ENCODE peak calls at places on chromosomes 4 and X, in eight cellular contexts. N is H1, J is sigmoid colon, B is prostate gland, E is suprapubic skin, K is endothelial cell of umbilical vein, V is stomach, Y is transverse colon. Q is an unnamed sample.

GRCh38 chr4:186192068-186192751 is 843 bp downstream of the CYP4V2 start:
- DNase-seq in N (peak; percentile 72), B (peak; percentile 20), V (peak; percentile 35), K (peak; percentile 21), E (peak; percentile 68), J (peak; percentile 81), Y (peak; percentile 57), Q (no peak)

GRCh38 chr4:122632396-122633143 is 11.7 kb upstream of the IL21 start:
- DNase-seq in B (no peak), V (no peak), E (no peak), K (no peak), N (no peak), Y (no peak), J (no peak), Q (peak; percentile 25)

GRCh38 chr4:112167790-112168189 is 22.5 kb downstream of the FAM241A start:
- DNase-seq in E (no peak), J (no peak), V (no peak), N (no peak), K (no peak), Y (no peak), B (no peak), Q (no peak)

GRCh38 chrX:72609313-72609712 is 36.7 kb upstream of the HDAC8 start:
- DNase-seq in V (no peak), Y (no peak), E (no peak), N (no peak), J (no peak), B (no peak), K (peak; percentile 32), Q (no peak)

GRCh38 chr4:45199736-45200135 is 473.4 kb upstream of the GNPDA2 start:
- DNase-seq in B (no peak), Y (no peak), N (no peak), E (no peak), J (no peak), V (no peak), K (no peak), Q (no peak)

GRCh38 chr4:186297013-186297645 is 31.1 kb downstream of the F11 start:
- DNase-seq in B (peak; percentile 8), V (no peak), K (peak; percentile 51), Y (no peak), N (no peak), E (no peak), J (no peak), Q (no peak)

GRCh38 chr4:42750091-42750490 is 93.2 kb upstream of the ATP8A1 start:
- DNase-seq in B (peak; percentile 12), K (peak; percentile 18), J (no peak), N (no peak), V (no peak), E (no peak), Y (no peak), Q (peak; percentile 25)

GRCh38 chrX:106726485-106727437 is at the start of gene RNF128:
- DNase-seq in N (peak; percentile 66), J (no peak), V (peak; percentile 72), B (peak; percentile 43), E (peak; percentile 58), Y (peak; percentile 76), K (no peak), Q (peak; percentile 83)

GRCh38 chrX:101749436-101749835 is 89.8 kb upstream of the ARMCX2 start:
- DNase-seq in B (no peak), V (no peak), K (no peak), Y (no peak), E (no peak), J (no peak), N (no peak), Q (no peak)

GRCh38 chr4:25439913-25440477 is 62.9 kb downstream of the ANAPC4 start:
- DNase-seq in K (peak; percentile 71), V (peak; percentile 73), N (peak; percentile 84), B (peak; percentile 64), Y (peak; percentile 51), J (no peak), E (no peak), Q (no peak)

GRCh38 chr4:82618321-82618720 is 56.5 kb upstream of the TMEM150C start:
- DNase-seq in K (no peak), B (no peak), Y (no peak), J (no peak), E (no peak), N (no peak), V (no peak), Q (no peak)

GRCh38 chrX:39645059-39645895 is 452.5 kb downstream of the BCOR start:
- DNase-seq in N (no peak), E (peak; percentile 66), V (no peak), K (peak; percentile 61), J (peak; percentile 87), Y (peak; percentile 20), B (no peak), Q (peak; percentile 8)

GRCh38 chr4:11263208-11263607 is 165.5 kb downstream of the HS3ST1 start:
- DNase-seq in K (no peak), Y (no peak), J (no peak), B (no peak), N (no peak), E (no peak), V (no peak), Q (no peak)

GRCh38 chr4:26299254-26299882 is 21.4 kb upstream of the RBPJ start:
- DNase-seq in B (no peak), J (no peak), E (no peak), N (no peak), Y (no peak), V (no peak), K (no peak), Q (no peak)

GRCh38 chr4:110231869-110232268 is 33.5 kb upstream of the ELOVL6 start:
- DNase-seq in V (no peak), B (no peak), J (no peak), N (no peak), Y (no peak), E (no peak), K (no peak), Q (no peak)

GRCh38 chrX:79366556-79366887 is 612 bp downstream of the ITM2A start:
- DNase-seq in V (no peak), N (no peak), J (no peak), K (no peak), Y (no peak), B (no peak), E (no peak), Q (no peak)

GRCh38 chr4:119615068-119615744 is 13.4 kb downstream of the PDE5A start:
- DNase-seq in V (no peak), E (no peak), N (no peak), J (no peak), Y (no peak), K (peak; percentile 21), B (no peak), Q (no peak)

GRCh38 chr4:137961051-137961438 is 281.1 kb downstream of the SLC7A11 start:
- DNase-seq in K (no peak), Y (no peak), E (peak; percentile 62), J (no peak), V (no peak), N (no peak), B (peak; percentile 77), Q (peak; percentile 23)

GRCh38 chr4:85909851-85910250 is 434.9 kb downstream of the ARHGAP24 start:
- DNase-seq in K (no peak), E (no peak), B (no peak), V (peak; percentile 79), J (no peak), N (no peak), Y (no peak), Q (peak; percentile 56)

GRCh38 chrX:101693476-101693875 is 33.8 kb upstream of the ARMCX2 start:
- DNase-seq in E (no peak), J (no peak), B (no peak), N (no peak), V (no peak), K (no peak), Y (no peak), Q (no peak)

GRCh38 chr4:33187035-33187434 is 2466.9 kb downstream of the PCDH7 start:
- DNase-seq in K (no peak), Y (no peak), N (no peak), J (no peak), V (no peak), B (no peak), E (no peak), Q (no peak)

GRCh38 chrX:134718329-134719317 is 60.4 kb upstream of the PLAC1 start:
- DNase-seq in J (peak; percentile 77), B (peak; percentile 20), E (no peak), Y (no peak), K (peak; percentile 94), N (no peak), V (peak; percentile 40), Q (peak; percentile 86)

GRCh38 chrX:120517936-120518335 is 42.8 kb downstream of the CUL4B start:
- DNase-seq in V (no peak), N (no peak), E (no peak), K (peak; percentile 70), B (no peak), J (no peak), Y (no peak), Q (no peak)

GRCh38 chrX:118493653-118494297 is 1.8 kb upstream of the DOCK11 start:
- DNase-seq in J (no peak), V (no peak), B (no peak), Y (no peak), K (no peak), E (no peak), N (no peak), Q (no peak)

GRCh38 chr4:99585521-99585920 is 10.9 kb downstream of the MTTP start:
- DNase-seq in E (no peak), Y (no peak), B (no peak), K (no peak), V (no peak), N (no peak), J (no peak), Q (no peak)

GRCh38 chr4:141352775-141353544 is 132.3 kb downstream of the ZNF330 start:
- DNase-seq in E (no peak), V (no peak), Y (no peak), N (no peak), K (peak; percentile 78), B (no peak), J (no peak), Q (no peak)
- H3K27ac ChIP-seq in E (no peak overlapping the region), V (no peak overlapping the region), Y (peak overlapping the region; percentile 42), N (no peak overlapping the region), K (peak overlapping the region; percentile 71), B (no peak overlapping the region), J (no peak overlapping the region), Q (peak overlapping the region; percentile 46)

GRCh38 chrX:130179579-130180215 is 7.9 kb downstream of the RAB33A start:
- DNase-seq in N (no peak), K (peak; percentile 32), V (no peak), B (no peak), J (no peak), E (no peak), Y (no peak), Q (no peak)
- TF ChIP-seq POLR2AphosphoS5 in N (no peak), K (no peak), V (no peak), B (no peak), J (no peak), E (no peak), Y (no peak), Q (no peak)

DNA sequence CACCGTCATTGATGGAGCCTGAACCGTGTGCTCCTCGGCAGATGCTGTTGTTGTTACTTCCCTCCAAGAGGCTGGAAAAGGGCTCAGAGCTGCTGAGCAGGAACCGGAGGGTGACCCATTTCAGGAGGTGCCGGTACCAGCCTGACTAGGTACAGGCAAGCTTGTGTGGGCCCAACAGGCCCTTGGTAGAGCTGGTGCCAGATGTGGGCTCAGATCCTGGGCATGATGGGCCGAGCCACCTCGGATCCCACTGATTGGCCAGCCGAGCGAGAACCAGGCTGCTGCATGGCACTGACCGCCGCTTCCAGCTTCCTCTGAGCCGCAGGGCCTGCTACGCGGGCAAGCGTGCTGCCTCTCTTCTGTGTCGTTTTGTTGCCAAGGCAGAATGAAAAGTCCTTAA is 33.7 kb downstream of the NOP14 start:
- DNase-seq in B (no peak), E (peak; percentile 64), N (no peak), Y (no peak), V (peak; percentile 24), J (no peak), K (no peak), Q (no peak)
- H3K27ac ChIP-seq in B (no peak overlapping the region), E (no peak overlapping the region), N (no peak overlapping the region), Y (no peak overlapping the region), V (no peak overlapping the region), J (no peak overlapping the region), K (no peak overlapping the region), Q (peak overlapping the region; percentile 94)

GRCh38 chr4:15781427-15782095 is 3.4 kb downstream of the CD38 start:
- DNase-seq in E (no peak), J (no peak), B (no peak), V (no peak), Y (peak; percentile 26), N (no peak), K (no peak), Q (no peak)
- TF ChIP-seq POLR2AphosphoS5 in E (no peak), J (no peak), B (no peak), V (no peak), Y (no peak), N (no peak), K (no peak), Q (no peak)

Q was measured in upper lobe of left lung.